ENCODE peak calls at places on chromosome 16, in five cellular contexts. K is left ventricle myocardium inferior, F is heart right ventricle, Y is pancreas, V is tibial nerve. R is an unnamed sample. For H3K4me1 and H3K9me3, the result is how much of the 10 kb centered on the place peaks cover.

GRCh38 chr16:77896357-77896972 is 108.1 kb downstream of the VAT1L start:
- DNase-seq in K (no peak), F (no peak), Y (no peak), V (no peak), R (no peak)

GRCh38 chr16:49484454-49484853 is 110.8 kb downstream of the C16orf78 start:
- DNase-seq in K (peak), F (peak), Y (peak), V (peak), R (no peak)

GRCh38 chr16:87056551-87056950 is 260.6 kb downstream of the C16orf95 start:
- DNase-seq in K (no peak), F (no peak), Y (no peak), V (no peak), R (no peak)

GRCh38 chr16:11128211-11129123 is 127.5 kb downstream of the SOCS1 start:
- DNase-seq in K (peak), F (peak), Y (no peak), V (no peak), R (no peak)

GRCh38 chr16:24508614-24509013 is 30.8 kb upstream of the RBBP6 start:
- DNase-seq in K (no peak), F (no peak), Y (no peak), V (no peak), R (no peak)

GRCh38 chr16:28596840-28597691 is at the start of gene SULT1A2:
- DNase-seq in K (no peak), F (no peak), Y (peak), V (no peak), R (no peak)

GRCh38 chr16:73049051-73049910 is 1.4 kb upstream of the ZFHX3 start:
- DNase-seq in K (no peak), F (no peak), Y (no peak), V (no peak), R (no peak)

GRCh38 chr16:49520684-49521083 is 147.1 kb downstream of the C16orf78 start:
- DNase-seq in K (no peak), F (no peak), Y (no peak), V (no peak), R (no peak)

GRCh38 chr16:81650982-81651562 is 128.0 kb upstream of the PLCG2 start:
- DNase-seq in K (peak), F (peak), Y (peak), V (peak), R (no peak)

GRCh38 chr16:85554114-85554790 is 58.9 kb upstream of the GSE1 start:
- DNase-seq in K (peak), F (peak), Y (peak), V (peak), R (peak)

GRCh38 chr16:11546522-11547485 is 39.9 kb downstream of the LITAF start:
- DNase-seq in K (no peak), F (no peak), Y (no peak), V (no peak), R (no peak)

GRCh38 chr16:70484867-70485266 is 30.5 kb downstream of the FCSK start:
- DNase-seq in K (no peak), F (no peak), Y (no peak), V (no peak), R (no peak)

GRCh38 chr16:17635183-17635582 is 164.4 kb upstream of the XYLT1 start:
- DNase-seq in K (no peak), F (no peak), Y (no peak), V (no peak), R (no peak)

GRCh38 chr16:12440233-12440530 is 363.5 kb downstream of the CPPED1 start:
- DNase-seq in K (no peak), F (no peak), Y (no peak), V (no peak), R (no peak)

GRCh38 chr16:82301108-82301755 is 131.2 kb upstream of the MPHOSPH6 start:
- DNase-seq in K (no peak), F (no peak), Y (no peak), V (no peak), R (no peak)

GRCh38 chr16:74448990-74449389 is 27.7 kb upstream of the CLEC18B start:
- DNase-seq in K (peak), F (peak), Y (no peak), V (peak), R (no peak)

GRCh38 chr16:51881731-51882130 is 665.2 kb downstream of the TOX3 start:
- DNase-seq in K (no peak), F (no peak), Y (no peak), V (no peak), R (no peak)

GRCh38 chr16:20315764-20316163 is 11.5 kb downstream of the GP2 start:
- DNase-seq in K (no peak), F (no peak), Y (no peak), V (no peak), R (no peak)

GRCh38 chr16:88010343-88010970 is 59.2 kb downstream of the BANP start:
- DNase-seq in K (no peak), F (no peak), Y (no peak), V (no peak), R (no peak)

GRCh38 chr16:58127033-58127556 is 2.1 kb downstream of the CFAP20 start:
- DNase-seq in K (no peak), F (no peak), Y (peak), V (peak), R (no peak)

GRCh38 chr16:79571065-79571697 is 29.4 kb downstream of the MAF start:
- DNase-seq in K (peak), F (no peak), Y (no peak), V (no peak), R (no peak)

GRCh38 chr16:15948532-15949209 is 745 bp upstream of the ABCC1 start:
- DNase-seq in K (no peak), F (no peak), Y (no peak), V (no peak), R (no peak)

GRCh38 chr16:82965808-82966207 is 339.0 kb downstream of the CDH13 start:
- DNase-seq in K (no peak), F (no peak), Y (no peak), V (no peak), R (no peak)

GRCh38 chr16:55471448-55472097 is 7.4 kb upstream of the MMP2 start:
- DNase-seq in K (no peak), F (no peak), Y (no peak), V (no peak), R (no peak)

GRCh38 chr16:58426095-58426494 is 33.8 kb downstream of the GINS3 start:
- DNase-seq in K (no peak), F (no peak), Y (no peak), V (peak), R (peak)

DNA sequence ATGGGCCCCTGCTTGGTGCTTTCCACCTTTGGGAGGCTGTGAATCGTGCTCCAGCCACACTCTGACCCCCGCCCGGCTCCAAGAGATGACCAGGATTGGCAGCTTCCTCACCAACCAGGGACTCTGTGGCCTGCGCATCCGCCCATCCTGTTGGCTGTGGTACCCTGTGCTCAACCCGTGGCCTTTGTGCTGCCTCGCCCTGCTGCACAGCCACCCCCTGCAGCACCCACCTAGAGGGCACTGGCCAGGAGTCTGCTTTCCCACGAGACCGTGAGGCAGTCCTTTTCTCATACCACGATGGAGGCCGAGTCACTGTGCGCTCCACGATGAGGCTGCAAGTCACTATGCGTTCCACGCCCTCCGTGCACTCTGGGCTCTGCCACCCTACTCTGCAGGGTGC is 19.4 kb downstream of the NME3 start:
- DNase-seq in K (no peak), F (no peak), Y (no peak), V (no peak), R (no peak)
- TF ChIP-seq CTCF in K (no peak), F (no peak), Y (no peak), V (no peak), R (no peak)

GRCh38 chr16:89359296-89360147 is 130.8 kb downstream of the ANKRD11 start:
- DNase-seq in K (no peak), F (no peak), Y (no peak), V (no peak), R (no peak)
- H3K4me1 ChIP-seq in K (half or more), F (half or more), Y (half or more), V (under half), R (half or more)

DNA sequence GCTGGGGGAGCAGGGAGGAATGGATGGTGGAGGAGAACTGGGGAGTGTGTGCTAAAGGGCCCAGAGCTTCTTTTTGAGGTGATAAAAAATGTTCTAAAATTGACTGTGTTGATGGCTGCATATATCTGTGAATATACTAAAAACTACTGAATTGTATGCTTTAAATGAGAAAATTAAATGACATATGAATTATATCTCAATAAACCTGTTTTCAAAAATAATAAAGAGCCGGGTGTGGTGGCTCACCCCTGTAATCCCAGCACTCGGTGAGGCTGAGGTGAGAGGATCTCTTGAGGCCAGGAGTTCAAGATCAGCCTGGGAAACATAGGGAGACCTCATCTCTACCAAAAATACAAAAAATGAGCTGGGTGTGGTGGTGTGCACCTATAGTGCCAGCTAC is 16.8 kb downstream of the SRL start:
- DNase-seq in K (no peak), F (no peak), Y (no peak), V (no peak), R (no peak)
- H3K9me3 ChIP-seq in K (under half), F (under half), Y (under half), V (under half), R (under half)

GRCh38 chr16:69311533-69312388 is 611 bp downstream of the VPS4A start:
- DNase-seq in K (no peak), F (no peak), Y (no peak), V (no peak), R (peak)
- TF ChIP-seq CTCF in K (no peak), F (no peak), Y (no peak), V (no peak), R (no peak)

GRCh38 chr16:56935201-56935600 is 3.3 kb downstream of the HERPUD1 start:
- DNase-seq in K (no peak), F (no peak), Y (no peak), V (no peak), R (no peak)
- H3K4me1 ChIP-seq in K (half or more), F (under half), Y (under half), V (under half), R (under half)

DNA sequence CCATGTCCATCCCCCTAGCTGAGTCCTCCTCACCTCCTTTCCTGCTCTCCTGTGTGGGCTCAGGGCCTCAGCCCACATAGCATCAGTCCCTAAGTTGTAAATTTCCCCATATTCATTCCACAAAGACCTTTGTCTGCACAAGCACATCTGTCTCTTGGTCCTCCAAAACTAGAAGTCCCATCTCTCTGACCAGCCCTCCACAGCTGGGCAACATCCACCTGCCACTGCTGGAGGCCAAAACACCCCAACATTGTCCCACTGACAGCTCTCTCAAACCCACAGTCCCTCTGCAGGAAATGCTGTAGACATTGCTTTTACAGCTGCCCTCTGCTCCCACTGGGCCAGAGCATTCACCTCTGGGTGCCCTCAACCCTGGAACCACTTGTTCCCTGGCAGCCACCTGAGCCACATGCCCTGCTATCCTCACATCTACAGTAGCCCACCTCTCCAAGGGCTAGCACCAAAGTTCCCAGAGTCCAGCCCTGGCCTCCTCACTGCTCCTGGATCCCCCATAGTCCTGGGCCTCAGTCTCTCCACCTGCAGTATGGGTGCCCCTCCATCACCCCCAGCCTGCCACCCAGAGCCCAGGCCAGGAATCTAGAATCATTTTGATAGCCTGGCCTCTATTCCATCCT is 1722.7 kb downstream of the TP53TG3F start:
- DNase-seq in K (no peak), F (no peak), Y (no peak), V (no peak), R (no peak)
- H3K9me3 ChIP-seq in K (under half), F (under half), Y (under half), V (under half), R (under half)

GRCh38 chr16:66337434-66338188 is 28.9 kb upstream of the CDH5 start:
- DNase-seq in K (no peak), F (no peak), Y (no peak), V (no peak), R (no peak)

GRCh38 chr16:66346221-66346620 is 20.3 kb upstream of the CDH5 start:
- DNase-seq in K (no peak), F (no peak), Y (no peak), V (no peak), R (no peak)

GRCh38 chr16:66344533-66345145 is 21.9 kb upstream of the CDH5 start:
- DNase-seq in K (no peak), F (no peak), Y (no peak), V (peak), R (no peak)

DNA sequence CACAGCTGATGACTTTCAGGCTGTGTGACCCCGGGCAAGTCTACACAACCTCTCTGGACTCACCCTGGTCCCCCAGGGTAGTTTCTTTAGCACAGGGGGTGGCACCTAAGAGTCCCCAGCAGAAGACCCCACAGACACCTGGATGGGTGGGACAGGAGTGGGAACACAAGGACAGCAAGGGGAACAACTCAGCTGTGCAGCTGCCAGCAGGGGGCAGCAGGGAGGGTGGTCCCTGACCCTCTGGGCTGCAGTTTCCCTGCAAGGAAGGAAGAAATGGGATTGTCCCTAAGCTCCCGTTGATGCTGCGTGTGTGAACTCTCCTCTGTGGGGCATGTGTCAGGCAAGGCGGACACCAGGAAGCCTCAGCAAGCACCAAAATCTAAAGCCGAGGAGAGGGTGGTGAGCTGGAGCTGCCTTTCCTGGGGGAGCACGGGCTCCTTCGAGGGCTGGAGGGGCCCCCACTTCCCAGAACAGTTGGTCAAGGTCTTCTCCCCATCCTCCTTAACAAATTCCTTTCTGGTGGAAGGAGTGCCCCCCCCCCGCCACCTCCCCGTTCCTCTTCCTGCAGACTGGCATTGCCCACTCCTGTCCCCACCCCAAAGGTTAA is 24.1 kb upstream of the CDH5 start:
- DNase-seq in K (no peak), F (no peak), Y (no peak), V (no peak), R (peak)
- TF ChIP-seq CTCF in K (peak), F (peak), Y (peak), V (peak), R (peak)

R was measured in CD8-positive, alpha-beta T cell.